ENCODE peak calls at places on chromosomes 3 and 15, in eight cellular contexts. E is heart right ventricle, P is spleen, T is HFFc6, R is body of pancreas, U is hepatocyte, G is GM23338, Z is mesothelial cell of epicardium. K is an unnamed sample.

GRCh38 chr15:94403246-94403824 is 172.0 kb downstream of the MCTP2 start:
- DNase-seq in E (no peak), P (no peak), T (no peak), R (no peak), U (no peak), G (no peak), Z (no peak), K (no peak)

GRCh38 chr15:60400957-60401356 is 3.2 kb upstream of the ANXA2 start:
- DNase-seq in E (no peak), P (no peak), T (no peak), R (no peak), U (no peak), G (peak), Z (no peak), K (no peak)

GRCh38 chr3:55017876-55018275 is 90.0 kb upstream of the LRTM1 start:
- DNase-seq in E (no peak), P (no peak), T (no peak), R (no peak), U (no peak), G (no peak), Z (no peak), K (no peak)

GRCh38 chr15:98658831-98659699 is 10.7 kb downstream of the IGF1R start:
- DNase-seq in E (no peak), P (no peak), T (peak), R (peak), U (peak), G (peak), Z (no peak), K (no peak)

GRCh38 chr3:42681361-42682038 is 3.8 kb upstream of the KLHL40 start:
- DNase-seq in E (no peak), P (no peak), T (no peak), R (no peak), U (no peak), G (no peak), Z (no peak), K (no peak)

GRCh38 chr3:50573566-50574279 is 4.4 kb downstream of the HEMK1 start:
- DNase-seq in E (no peak), P (no peak), T (no peak), R (no peak), U (no peak), G (no peak), Z (no peak), K (no peak)

GRCh38 chr3:195140816-195141793 is 129.9 kb downstream of the XXYLT1 start:
- DNase-seq in E (no peak), P (no peak), T (no peak), R (no peak), U (no peak), G (no peak), Z (no peak), K (no peak)

GRCh38 chr3:37474936-37475335 is 300.6 kb upstream of the LRRFIP2 start:
- DNase-seq in E (no peak), P (no peak), T (no peak), R (no peak), U (peak), G (no peak), Z (no peak), K (no peak)

GRCh38 chr3:46934508-46935167 is 41.9 kb downstream of the CCDC12 start:
- DNase-seq in E (peak), P (peak), T (no peak), R (peak), U (peak), G (no peak), Z (no peak), K (no peak)

GRCh38 chr15:48563944-48564343 is 81.6 kb downstream of the FBN1 start:
- DNase-seq in E (no peak), P (no peak), T (no peak), R (no peak), U (no peak), G (no peak), Z (no peak), K (no peak)

GRCh38 chr15:86743283-86743903 is 663.7 kb downstream of the AGBL1 start:
- DNase-seq in E (peak), P (no peak), T (no peak), R (peak), U (peak), G (peak), Z (peak), K (no peak)

GRCh38 chr3:181862502-181862901 is 150.8 kb downstream of the SOX2 start:
- DNase-seq in E (no peak), P (no peak), T (no peak), R (no peak), U (no peak), G (no peak), Z (no peak), K (no peak)

GRCh38 chr3:156643729-156644389 is 30.5 kb upstream of the TIPARP start:
- DNase-seq in E (no peak), P (no peak), T (no peak), R (no peak), U (peak), G (peak), Z (no peak), K (no peak)

GRCh38 chr3:77489216-77489615 is 449.3 kb downstream of the ROBO2 start:
- DNase-seq in E (no peak), P (no peak), T (no peak), R (no peak), U (no peak), G (no peak), Z (no peak), K (no peak)

GRCh38 chr3:143658869-143659268 is 189.4 kb downstream of the SLC9A9 start:
- DNase-seq in E (no peak), P (no peak), T (no peak), R (no peak), U (no peak), G (no peak), Z (no peak), K (no peak)

GRCh38 chr3:188000361-188000861 is 153.5 kb upstream of the LPP start:
- DNase-seq in E (no peak), P (no peak), T (no peak), R (peak), U (no peak), G (no peak), Z (no peak), K (no peak)

GRCh38 chr15:79090487-79091203 is at the start of gene RASGRF1:
- DNase-seq in E (no peak), P (no peak), T (no peak), R (peak), U (peak), G (peak), Z (no peak), K (no peak)

GRCh38 chr3:150409125-150409526 is 1.0 kb downstream of the TSC22D2 start:
- DNase-seq in E (no peak), P (no peak), T (no peak), R (no peak), U (no peak), G (no peak), Z (no peak), K (peak)

GRCh38 chr15:68994149-68994548 is 20.3 kb upstream of the NOX5 start:
- DNase-seq in E (no peak), P (no peak), T (peak), R (no peak), U (no peak), G (no peak), Z (no peak), K (no peak)

GRCh38 chr15:80331886-80332406 is 72.2 kb upstream of the ARNT2 start:
- DNase-seq in E (no peak), P (no peak), T (no peak), R (no peak), U (no peak), G (no peak), Z (no peak), K (peak)

GRCh38 chr3:97914390-97914789 is 57.8 kb downstream of the RIOX2 start:
- DNase-seq in E (no peak), P (no peak), T (peak), R (no peak), U (no peak), G (no peak), Z (no peak), K (no peak)

GRCh38 chr3:14602006-14602803 is 49.4 kb upstream of the CCDC174 start:
- DNase-seq in E (no peak), P (no peak), T (no peak), R (no peak), U (peak), G (peak), Z (no peak), K (no peak)

GRCh38 chr15:42056934-42057743 is 36.3 kb upstream of the PLA2G4E start:
- DNase-seq in E (peak), P (peak), T (peak), R (peak), U (peak), G (peak), Z (no peak), K (no peak)

GRCh38 chr15:58517682-58518525 is 86.1 kb downstream of the LIPC start:
- DNase-seq in E (no peak), P (no peak), T (no peak), R (no peak), U (no peak), G (no peak), Z (no peak), K (no peak)

GRCh38 chr3:119240101-119240581 is 537 bp downstream of the B4GALT4 start:
- DNase-seq in E (peak), P (no peak), T (no peak), R (no peak), U (peak), G (peak), Z (no peak), K (no peak)

GRCh38 chr15:32802296-32802936 is 84.6 kb downstream of the GREM1 start:
- DNase-seq in E (no peak), P (no peak), T (peak), R (no peak), U (no peak), G (no peak), Z (no peak), K (no peak)

GRCh38 chr15:80694624-80695098 is 449 bp upstream of the ABHD17C start:
- DNase-seq in E (peak), P (peak), T (no peak), R (no peak), U (no peak), G (peak), Z (peak), K (no peak)

GRCh38 chr3:31170932-31171670 is 276.6 kb upstream of the GADL1 start:
- DNase-seq in E (no peak), P (no peak), T (peak), R (no peak), U (no peak), G (no peak), Z (no peak), K (no peak)

GRCh38 chr3:107938128-107938527 is 152.7 kb downstream of the CD47 start:
- DNase-seq in E (peak), P (no peak), T (peak), R (peak), U (peak), G (peak), Z (no peak), K (no peak)

GRCh38 chr15:59158701-59159034 is 48.0 kb upstream of the LDHAL6B start:
- DNase-seq in E (no peak), P (no peak), T (no peak), R (peak), U (no peak), G (no peak), Z (no peak), K (no peak)

GRCh38 chr3:81395739-81396138 is 365.7 kb downstream of the GBE1 start:
- DNase-seq in E (no peak), P (no peak), T (no peak), R (no peak), U (peak), G (peak), Z (no peak), K (no peak)

GRCh38 chr3:66439666-66440344 is 61.0 kb downstream of the LRIG1 start:
- DNase-seq in E (no peak), P (no peak), T (no peak), R (no peak), U (no peak), G (no peak), Z (no peak), K (no peak)

GRCh38 chr15:89364741-89365450 is 30.3 kb upstream of the POLG start:
- DNase-seq in E (no peak), P (no peak), T (no peak), R (no peak), U (no peak), G (no peak), Z (no peak), K (no peak)

GRCh38 chr3:30681276-30682211 is 75.1 kb downstream of the TGFBR2 start:
- DNase-seq in E (peak), P (peak), T (peak), R (peak), U (peak), G (no peak), Z (no peak), K (no peak)

GRCh38 chr15:76393614-76394013 is 57.0 kb downstream of the ISL2 start:
- DNase-seq in E (no peak), P (no peak), T (no peak), R (no peak), U (no peak), G (no peak), Z (no peak), K (no peak)

GRCh38 chr15:36066757-36067156 is 512.7 kb upstream of the CDIN1 start:
- DNase-seq in E (no peak), P (peak), T (no peak), R (no peak), U (no peak), G (no peak), Z (no peak), K (no peak)

GRCh38 chr3:194745427-194746184 is 59.9 kb downstream of the FAM43A start:
- DNase-seq in E (no peak), P (no peak), T (no peak), R (no peak), U (peak), G (no peak), Z (no peak), K (no peak)

GRCh38 chr3:34012102-34012461 is 213.7 kb downstream of the PDCD6IP start:
- DNase-seq in E (no peak), P (no peak), T (peak), R (no peak), U (peak), G (no peak), Z (no peak), K (no peak)

DNA sequence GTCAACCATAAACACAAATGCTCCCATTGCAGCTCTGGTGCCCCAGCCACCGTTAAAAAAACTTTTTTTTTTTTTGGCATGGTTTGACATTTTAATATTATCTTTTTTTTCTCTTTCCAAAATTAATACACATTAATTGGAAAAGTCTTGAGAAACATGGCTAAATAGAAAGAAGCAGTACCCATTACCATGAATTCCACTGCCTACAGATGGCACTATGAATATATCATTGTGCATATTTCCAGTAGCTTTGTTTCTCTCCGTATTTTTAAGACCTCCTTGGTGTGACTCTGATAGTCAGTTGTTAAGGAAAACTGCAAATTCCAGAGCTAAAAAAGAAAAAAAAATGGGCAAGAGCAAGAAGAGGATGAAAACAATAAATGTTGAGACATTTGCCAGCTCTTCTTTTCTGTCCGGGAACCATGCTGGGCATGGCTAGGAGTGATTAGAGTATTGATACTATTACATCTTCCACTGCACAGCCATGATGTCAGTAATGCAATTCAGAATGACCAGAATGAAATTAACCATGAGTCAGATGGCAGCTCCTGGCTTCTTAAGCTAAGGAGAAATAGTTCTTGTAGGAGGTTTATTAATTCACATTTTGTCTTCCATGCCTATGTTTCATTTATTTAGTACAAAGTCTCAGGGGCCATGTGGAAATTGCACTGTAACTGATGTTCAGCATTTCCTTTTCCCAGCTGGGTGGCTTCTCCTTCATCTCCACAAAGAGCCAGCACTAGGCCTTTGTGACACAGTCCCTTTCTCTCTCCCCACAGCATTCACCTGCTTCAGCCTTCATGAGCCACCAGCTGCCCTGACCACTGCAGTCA is 31.9 kb downstream of the SLC7A14 start:
- DNase-seq in E (no peak), P (no peak), T (no peak), R (no peak), U (no peak), G (no peak), Z (no peak), K (no peak)
- TF ChIP-seq CTCF in E (no peak), P (no peak), T (peak), R (no peak), U (no peak), G (no peak), Z (no peak), K (peak)

DNA sequence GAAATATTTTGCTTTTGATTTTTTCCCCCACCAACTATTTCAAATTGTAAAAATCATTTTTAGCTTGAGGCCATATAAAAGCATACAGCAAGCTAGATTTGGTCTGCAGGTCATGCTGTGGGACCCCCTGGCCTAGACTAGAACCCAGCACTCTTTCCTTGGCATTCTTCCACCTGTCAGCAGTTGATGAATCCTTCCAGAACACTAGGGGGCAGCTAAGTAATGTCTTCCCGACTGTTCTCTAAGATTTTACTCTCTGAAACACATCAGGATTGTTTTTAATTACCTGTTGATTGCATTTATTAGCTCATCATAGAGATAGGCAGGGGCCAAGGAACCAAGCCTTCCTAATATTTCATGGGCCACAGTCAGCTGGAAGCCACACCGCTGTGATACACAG is 174.5 kb downstream of the CACNA1D start:
- DNase-seq in E (no peak), P (no peak), T (peak), R (no peak), U (no peak), G (peak), Z (no peak), K (no peak)
- TF ChIP-seq CTCF in E (no peak), P (no peak), T (peak), R (no peak), U (peak), G (peak), Z (no peak), K (peak)

GRCh38 chr15:39602143-39602542 is 21.3 kb downstream of the THBS1 start:
- DNase-seq in E (no peak), P (no peak), T (peak), R (no peak), U (no peak), G (peak), Z (no peak), K (no peak)
- TF ChIP-seq CTCF in E (no peak), P (no peak), T (peak), R (no peak), U (no peak), G (peak), Z (no peak), K (peak)

DNA sequence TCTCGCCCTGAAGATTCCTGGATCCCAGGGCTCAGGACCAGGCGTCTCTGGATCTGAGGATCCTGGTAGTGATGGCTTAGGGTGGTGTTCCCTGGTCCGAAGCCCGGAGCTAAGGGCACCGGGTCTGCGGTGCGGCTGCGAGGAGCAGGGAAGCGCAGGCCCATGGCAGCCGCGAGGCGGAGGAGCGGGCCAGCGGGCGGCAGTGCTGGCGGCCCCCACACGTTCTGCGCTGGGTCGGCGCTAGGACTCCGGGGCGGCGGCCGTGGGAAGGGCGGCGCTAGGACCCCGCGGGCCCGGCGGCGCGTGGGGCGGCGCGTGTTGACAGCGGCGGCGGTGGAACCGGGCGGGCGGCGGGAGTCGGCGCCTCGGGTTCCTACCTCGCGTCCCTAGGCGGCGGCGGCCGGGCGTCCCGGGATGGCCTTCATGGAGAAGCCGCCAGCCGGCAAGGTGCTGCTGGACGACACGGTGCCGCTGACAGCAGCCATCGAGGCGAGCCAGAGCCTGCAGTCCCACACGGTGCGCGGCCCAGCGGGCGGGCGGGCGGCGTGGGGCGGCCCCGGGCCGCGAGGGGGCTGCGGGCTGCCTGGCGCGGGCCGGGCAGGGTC is at the start of gene PXK:
- DNase-seq in E (peak), P (peak), T (peak), R (peak), U (peak), G (peak), Z (peak), K (no peak)
- TF ChIP-seq CTCF in E (peak), P (no peak), T (peak), R (no peak), U (no peak), G (no peak), Z (no peak), K (peak)

GRCh38 chr3:138049157-138049919 is 39.4 kb downstream of the CLDN18 start:
- DNase-seq in E (no peak), P (no peak), T (peak), R (no peak), U (no peak), G (peak), Z (no peak), K (no peak)

GRCh38 chr3:138057384-138057783 is 47.4 kb downstream of the CLDN18 start:
- DNase-seq in E (no peak), P (no peak), T (no peak), R (no peak), U (no peak), G (no peak), Z (no peak), K (no peak)

GRCh38 chr3:138047596-138048195 is 37.7 kb downstream of the CLDN18 start:
- DNase-seq in E (no peak), P (no peak), T (no peak), R (no peak), U (no peak), G (no peak), Z (no peak), K (no peak)

GRCh38 chr3:138054057-138054456 is 44.1 kb downstream of the CLDN18 start:
- DNase-seq in E (no peak), P (no peak), T (no peak), R (no peak), U (no peak), G (no peak), Z (no peak), K (no peak)

DNA sequence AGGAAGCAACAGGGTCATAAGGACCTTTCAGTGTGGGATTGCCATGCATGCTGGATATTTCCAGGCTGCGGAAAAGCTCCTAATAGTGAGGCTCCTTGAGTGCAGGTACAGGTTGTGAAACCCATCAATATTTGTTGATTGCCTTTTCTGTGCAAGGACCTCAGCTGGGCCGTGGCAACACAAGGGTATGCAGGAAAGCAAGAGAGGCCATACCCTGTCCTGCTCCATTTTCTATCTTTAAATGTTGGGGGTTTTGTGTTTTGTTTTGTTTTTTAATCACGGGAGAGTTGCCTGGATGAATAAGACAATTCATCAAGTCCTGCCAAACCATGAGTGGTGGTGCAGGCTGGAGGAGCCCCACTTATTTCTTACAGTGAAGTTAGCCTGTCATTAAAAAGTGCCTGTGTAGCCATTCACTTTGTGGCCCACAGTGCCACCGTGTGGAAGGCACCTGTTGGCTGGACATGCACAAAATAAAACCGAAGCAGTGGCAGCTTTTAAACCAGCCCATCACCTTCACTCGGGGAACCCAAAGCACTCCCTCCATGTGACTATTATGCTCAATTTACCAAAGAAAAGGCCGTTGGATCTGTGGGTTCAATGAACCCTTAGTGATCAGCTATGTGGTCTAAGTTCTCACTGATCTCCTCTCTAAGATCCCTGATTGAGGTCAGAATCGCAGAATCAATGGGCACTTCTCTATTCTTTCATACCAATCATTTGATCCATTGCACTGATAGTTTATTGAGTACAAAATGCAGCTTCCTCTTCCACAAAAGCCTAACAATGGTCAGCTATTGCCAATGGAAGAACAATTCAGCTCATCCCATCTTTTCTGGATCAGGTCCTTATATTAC is 42.2 kb downstream of the CLDN18 start:
- DNase-seq in E (peak), P (no peak), T (peak), R (peak), U (peak), G (peak), Z (no peak), K (no peak)
- TF ChIP-seq CTCF in E (peak), P (no peak), T (peak), R (peak), U (peak), G (peak), Z (peak), K (peak)